ENCODE peak calls at places on chromosomes 1 and 21, in four cellular contexts. F is mucosa of descending colon, I is ovary, V is NB4. C is an unnamed sample.

GRCh38 chr1:101102757-101103156 is 77.2 kb upstream of the DPH5 start:
- DNase-seq in F (no peak), I (no peak), V (no peak), C (no peak)

GRCh38 chr1:113905435-113905861 is 322 bp downstream of the DCLRE1B start:
- DNase-seq in F (no peak), I (no peak), V (peak; percentile 54), C (peak; percentile 22)

GRCh38 chr1:234597894-234598293 is 12.1 kb downstream of the IRF2BP2 start:
- DNase-seq in F (no peak), I (peak; percentile 58), V (peak; percentile 81), C (peak; percentile 41)

GRCh38 chr1:32398401-32398800 is 4.2 kb upstream of the BSDC1 start:
- DNase-seq in F (no peak), I (no peak), V (no peak), C (no peak)

GRCh38 chr1:1923681-1924000 is 4.6 kb upstream of the TMEM52 start:
- DNase-seq in F (no peak), I (no peak), V (no peak), C (no peak)

GRCh38 chr1:210087058-210087457 is 145.5 kb upstream of the SERTAD4 start:
- DNase-seq in F (no peak), I (no peak), V (no peak), C (no peak)

GRCh38 chr1:38652217-38652616 is 207.4 kb downstream of the RRAGC start:
- DNase-seq in F (no peak), I (no peak), V (no peak), C (no peak)

GRCh38 chr1:17819129-17819802 is 64.1 kb downstream of the ACTL8 start:
- DNase-seq in F (no peak), I (no peak), V (no peak), C (no peak)

GRCh38 chr1:98030976-98031375 is 110.1 kb upstream of the DPYD start:
- DNase-seq in F (no peak), I (no peak), V (no peak), C (no peak)

GRCh38 chr1:22806584-22806983 is 95.9 kb downstream of the EPHB2 start:
- DNase-seq in F (no peak), I (no peak), V (no peak), C (no peak)

GRCh38 chr1:208172389-208173140 is 71.6 kb downstream of the PLXNA2 start:
- DNase-seq in F (no peak), I (no peak), V (no peak), C (no peak)

GRCh38 chr1:1671365-1672119 is 12.7 kb upstream of the CDK11B start:
- DNase-seq in F (no peak), I (no peak), V (no peak), C (no peak)

GRCh38 chr1:116359871-116360270 is 13.2 kb upstream of the ATP1A1 start:
- DNase-seq in F (no peak), I (no peak), V (no peak), C (no peak)

GRCh38 chr1:178613271-178613945 is 100.5 kb downstream of the TEX35 start:
- DNase-seq in F (no peak), I (no peak), V (peak; percentile 29), C (no peak)

GRCh38 chr21:41328660-41329300 is 12.2 kb downstream of the FAM3B start:
- DNase-seq in F (no peak), I (no peak), V (no peak), C (no peak)

GRCh38 chr1:85603086-85603485 is 22.5 kb downstream of the CCN1 start:
- DNase-seq in F (no peak), I (no peak), V (no peak), C (no peak)

GRCh38 chr1:32068891-32069590 is 3.7 kb upstream of the TMEM39B start:
- DNase-seq in F (no peak), I (no peak), V (peak; percentile 33), C (no peak)

GRCh38 chr1:171468120-171468790 is 17.1 kb upstream of the PRRC2C start:
- DNase-seq in F (no peak), I (no peak), V (no peak), C (no peak)

GRCh38 chr1:38004284-38005101 is 821 bp downstream of the FHL3 start:
- DNase-seq in F (no peak), I (no peak), V (peak; percentile 72), C (peak; percentile 35)

GRCh38 chr1:42403880-42404400 is 23.3 kb downstream of the RIMKLA start:
- DNase-seq in F (no peak), I (no peak), V (no peak), C (no peak)

GRCh38 chr1:71294178-71294577 is 213.3 kb upstream of the ZRANB2 start:
- DNase-seq in F (no peak), I (no peak), V (no peak), C (no peak)

GRCh38 chr1:28516518-28516956 is 10.7 kb downstream of the RCC1 start:
- DNase-seq in F (no peak), I (no peak), V (peak; percentile 33), C (no peak)

GRCh38 chr1:10253755-10254154 is 43.4 kb downstream of the KIF1B start:
- DNase-seq in F (no peak), I (no peak), V (no peak), C (peak; percentile 39)

GRCh38 chr1:177945943-177946650 is 23.8 kb downstream of the SEC16B start:
- DNase-seq in F (peak; percentile 61), I (peak; percentile 71), V (peak; percentile 64), C (peak; percentile 65)

GRCh38 chr1:181503130-181503810 is 20.0 kb downstream of the CACNA1E start:
- DNase-seq in F (no peak), I (no peak), V (peak; percentile 70), C (no peak)

GRCh38 chr1:41045740-41046139 is 24.2 kb upstream of the SLFNL1 start:
- DNase-seq in F (no peak), I (no peak), V (no peak), C (no peak)

GRCh38 chr1:14027099-14027498 is 327.1 kb downstream of the PRDM2 start:
- DNase-seq in F (no peak), I (no peak), V (no peak), C (no peak)

GRCh38 chr21:44480200-44481065 is 25.1 kb downstream of the LRRC3 start:
- DNase-seq in F (peak; percentile 21), I (no peak), V (no peak), C (no peak)
- H3K4me3 ChIP-seq in F (no peak overlapping the region), I (no peak overlapping the region), V (no peak overlapping the region), C (no peak overlapping the region)

GRCh38 chr1:228207381-228207810 is 448 bp upstream of the OBSCN start:
- DNase-seq in F (no peak), I (no peak), V (no peak), C (no peak)
- H3K4me3 ChIP-seq in F (no peak overlapping the region), I (no peak overlapping the region), V (no peak overlapping the region), C (no peak overlapping the region)

GRCh38 chr1:186703209-186703766 is 23.1 kb upstream of the PTGS2 start:
- DNase-seq in F (no peak), I (no peak), V (no peak), C (no peak)
- H3K4me3 ChIP-seq in F (no peak overlapping the region), I (no peak overlapping the region), V (no peak overlapping the region), C (no peak overlapping the region)

GRCh38 chr1:20992327-20993056 is 184.2 kb downstream of the EIF4G3 start:
- DNase-seq in F (no peak), I (no peak), V (no peak), C (peak; percentile 67)
- H3K4me3 ChIP-seq in F (no peak overlapping the region), I (no peak overlapping the region), V (no peak overlapping the region), C (no peak overlapping the region)

GRCh38 chr1:26021647-26022403 is at the start of gene EXTL1:
- DNase-seq in F (no peak), I (peak; percentile 39), V (peak; percentile 44), C (peak; percentile 54)
- H3K4me3 ChIP-seq in F (no peak within 1 kb of the TSS), I (peak within 1 kb of the TSS; percentile 16), V (no peak within 1 kb of the TSS), C (no peak within 1 kb of the TSS)

C was measured in HAP-1.